ENCODE peak calls at places on chromosomes 2 and 18, in eight cellular contexts. E, K, Q, Z, N, D, T and L are unnamed samples.

GRCh38 chr18:25815659-25816058 is 274.8 kb downstream of the SS18 start:
- DNase-seq in E (no peak), K (no peak), Q (no peak), Z (no peak), N (no peak), D (no peak), T (no peak), L (no peak)

GRCh38 chr2:228545749-228546148 is 364.3 kb upstream of the SPHKAP start:
- DNase-seq in E (no peak), K (no peak), Q (no peak), Z (no peak), N (no peak), D (no peak), T (no peak), L (no peak)

GRCh38 chr2:101985101-101985792 is 6.5 kb upstream of the IL1R2 start:
- DNase-seq in E (no peak), K (no peak), Q (no peak), Z (peak; percentile 91), N (no peak), D (peak; percentile 8), T (no peak), L (no peak)

GRCh38 chr18:48358868-48359267 is 50.3 kb downstream of the ZBTB7C start:
- DNase-seq in E (no peak), K (no peak), Q (no peak), Z (no peak), N (no peak), D (no peak), T (no peak), L (no peak)

GRCh38 chr18:41266616-41267015 is 688.4 kb upstream of the PIK3C3 start:
- DNase-seq in E (no peak), K (no peak), Q (no peak), Z (peak; percentile 9), N (no peak), D (no peak), T (no peak), L (no peak)

GRCh38 chr2:232870766-232871371 is 805 bp downstream of the SNORC start:
- DNase-seq in E (no peak), K (no peak), Q (no peak), Z (no peak), N (no peak), D (no peak), T (no peak), L (no peak)

GRCh38 chr18:13257361-13257980 is 38.9 kb downstream of the LDLRAD4 start:
- DNase-seq in E (no peak), K (no peak), Q (no peak), Z (no peak), N (no peak), D (no peak), T (no peak), L (no peak)

GRCh38 chr2:205170399-205170798 is 511.9 kb upstream of the NRP2 start:
- DNase-seq in E (peak; percentile 64), K (no peak), Q (no peak), Z (no peak), N (no peak), D (no peak), T (no peak), L (no peak)

GRCh38 chr18:54828290-54828871 is at the start of gene RAB27B:
- DNase-seq in E (peak; percentile 93), K (peak; percentile 78), Q (peak; percentile 22), Z (peak; percentile 99), N (peak; percentile 13), D (peak; percentile 92), T (peak; percentile 78), L (peak; percentile 43)

GRCh38 chr2:140454717-140455116 is 1674.5 kb upstream of the NXPH2 start:
- DNase-seq in E (no peak), K (no peak), Q (no peak), Z (peak; percentile 60), N (peak; percentile 20), D (no peak), T (no peak), L (no peak)

GRCh38 chr2:44970846-44971450 is 29.4 kb downstream of the SIX3 start:
- DNase-seq in E (no peak), K (no peak), Q (no peak), Z (no peak), N (no peak), D (no peak), T (no peak), L (no peak)

GRCh38 chr2:21866316-21866715 is 742.5 kb downstream of the TDRD15 start:
- DNase-seq in E (peak; percentile 37), K (peak; percentile 20), Q (no peak), Z (no peak), N (no peak), D (no peak), T (no peak), L (no peak)

GRCh38 chr2:202632682-202633081 is 2.1 kb upstream of the FAM117B start:
- DNase-seq in E (no peak), K (no peak), Q (no peak), Z (no peak), N (no peak), D (no peak), T (no peak), L (no peak)

GRCh38 chr2:69062307-69062706 is 49.3 kb downstream of the ANTXR1 start:
- DNase-seq in E (no peak), K (peak; percentile 63), Q (no peak), Z (no peak), N (no peak), D (no peak), T (no peak), L (no peak)

GRCh38 chr2:112481528-112482228 is at the start of gene TTL:
- DNase-seq in E (peak; percentile 96), K (peak; percentile 87), Q (no peak), Z (peak; percentile 82), N (peak; percentile 62), D (peak; percentile 75), T (peak; percentile 80), L (peak; percentile 48)

GRCh38 chr2:1731512-1731962 is 12.8 kb downstream of the PXDN start:
- DNase-seq in E (no peak), K (peak; percentile 9), Q (no peak), Z (no peak), N (peak; percentile 34), D (no peak), T (no peak), L (no peak)

GRCh38 chr2:180367831-180368230 is 360.7 kb upstream of the CWC22 start:
- DNase-seq in E (no peak), K (no peak), Q (no peak), Z (peak; percentile 33), N (no peak), D (peak; percentile 43), T (no peak), L (no peak)